ENCODE peak calls at places on chromosomes 13 and 19, in five cellular contexts. U is MM.1S, H is LNCaP clone FGC, L is fibroblast of pulmonary artery, M is OCI-LY7. Z is an unnamed sample.

GRCh38 chr13:27168870-27169525 is 2.6 kb downstream of the USP12 start:
- DNase-seq in U (no peak), M (no peak), L (no peak), H (no peak), Z (no peak)

GRCh38 chr19:29504454-29504853 is 21.3 kb upstream of the VSTM2B start:
- DNase-seq in L (no peak), M (no peak), U (no peak), H (no peak), Z (no peak)

GRCh38 chr19:10838377-10838776 is 2.4 kb upstream of the TMED1 start:
- DNase-seq in M (no peak), H (no peak), L (no peak), U (no peak), Z (no peak)

GRCh38 chr13:59408738-59409137 is 755.0 kb downstream of the DIAPH3 start:
- DNase-seq in M (no peak), U (no peak), L (no peak), H (no peak), Z (no peak)

GRCh38 chr19:7705387-7706187 is 3.7 kb upstream of the FCER2 start:
- DNase-seq in U (no peak), M (peak; percentile 71), L (no peak), H (no peak), Z (peak; percentile 80)

GRCh38 chr13:54373211-54373610 is 1344.6 kb downstream of the OLFM4 start:
- DNase-seq in H (no peak), M (no peak), L (no peak), U (no peak), Z (no peak)

GRCh38 chr19:1106841-1107654 is 3.3 kb downstream of the GPX4 start:
- DNase-seq in M (no peak), U (no peak), L (peak; percentile 65), H (peak; percentile 41), Z (no peak)

GRCh38 chr13:102452831-102453230 is 51.0 kb upstream of the FGF14 start:
- DNase-seq in U (no peak), L (no peak), H (no peak), M (no peak), Z (no peak)

GRCh38 chr13:97411894-97412460 is 22.0 kb upstream of the RAP2A start:
- DNase-seq in H (no peak), U (no peak), M (no peak), L (no peak), Z (no peak)

GRCh38 chr19:6242677-6243076 is 37.1 kb downstream of the MLLT1 start:
- DNase-seq in H (no peak), U (no peak), M (no peak), L (no peak), Z (no peak)

GRCh38 chr19:43469160-43469480 is 3.7 kb upstream of the LYPD3 start:
- DNase-seq in H (no peak), M (peak; percentile 24), U (no peak), L (peak; percentile 25), Z (no peak)

GRCh38 chr19:28737021-28737525 is 475.9 kb downstream of the UQCRFS1 start:
- DNase-seq in H (peak; percentile 46), L (peak; percentile 60), M (peak; percentile 53), U (peak; percentile 78), Z (no peak)

GRCh38 chr13:34990399-34991224 is 48.5 kb downstream of the NBEA start:
- DNase-seq in L (no peak), H (no peak), M (no peak), U (no peak), Z (no peak)

GRCh38 chr13:36026556-36026955 is 104.6 kb downstream of the DCLK1 start:
- DNase-seq in L (peak; percentile 50), M (no peak), H (no peak), U (no peak), Z (no peak)

GRCh38 chr19:13260883-13261653 is 110.9 kb downstream of the IER2 start:
- DNase-seq in M (no peak), H (peak; percentile 11), L (peak; percentile 68), U (no peak), Z (peak; percentile 82)

GRCh38 chr19:12611361-12611699 is 610 bp downstream of the ZNF791 start:
- DNase-seq in U (no peak), M (no peak), H (peak; percentile 43), L (peak; percentile 76), Z (no peak)

GRCh38 chr19:16124953-16125352 is 13.3 kb downstream of the RAB8A start:
- DNase-seq in H (no peak), M (no peak), U (no peak), L (no peak), Z (no peak)
- TF ChIP-seq CTCF in H (no peak), M (no peak), U (no peak), L (no peak), Z (no peak)

DNA sequence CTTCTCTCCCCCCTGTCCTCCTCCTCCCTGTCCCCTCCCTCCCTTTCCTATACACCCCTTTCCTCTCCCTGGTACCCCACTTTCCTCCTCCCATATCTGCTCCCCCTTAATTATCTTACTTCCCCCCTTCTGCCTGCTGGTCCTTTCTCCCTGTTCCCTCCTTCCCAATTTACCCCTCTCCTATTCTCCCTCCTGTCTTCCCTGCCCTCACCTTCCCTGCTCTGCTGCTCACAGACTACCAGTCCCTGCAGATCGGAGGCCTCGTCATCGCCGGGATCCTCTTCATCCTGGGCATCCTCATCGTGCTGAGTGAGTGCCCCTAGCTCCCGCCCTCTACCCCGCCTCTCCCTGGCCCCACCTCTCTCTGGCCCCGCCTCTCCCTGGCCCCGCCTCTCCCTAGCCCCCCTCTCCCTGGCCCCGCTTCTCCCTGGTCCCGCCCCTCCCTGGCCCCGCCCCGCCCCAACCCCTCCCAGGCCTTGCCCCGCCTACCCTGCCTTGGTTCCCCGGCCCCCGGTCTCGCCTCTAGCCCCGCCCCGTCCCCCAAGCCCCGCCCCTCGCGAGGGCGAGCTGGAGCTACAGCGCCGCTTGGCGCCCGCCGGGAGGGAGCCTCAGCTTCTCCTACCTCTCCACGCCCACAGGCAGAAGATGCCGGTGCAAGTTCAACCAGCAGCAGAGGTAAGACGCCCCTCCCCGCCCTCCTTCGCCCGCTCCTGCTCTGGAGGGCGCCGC is 2.0 kb upstream of the FXYD7 start:
- DNase-seq in H (peak; percentile 58), L (peak; percentile 89), U (peak; percentile 92), M (peak; percentile 96), Z (peak; percentile 100)
- TF ChIP-seq CTCF in H (peak; percentile 72), L (peak; percentile 38), U (peak; percentile 49), M (peak; percentile 70), Z (peak; percentile 57)

GRCh38 chr19:40962460-40962961 is 28.6 kb upstream of the CYP2B6 start:
- DNase-seq in M (no peak), H (no peak), U (no peak), L (peak; percentile 27), Z (no peak)
- TF ChIP-seq CTCF in M (no peak), H (no peak), U (no peak), L (no peak), Z (no peak)

GRCh38 chr13:29369060-29369743 is 226.3 kb downstream of the SLC7A1 start:
- DNase-seq in U (peak; percentile 35), M (peak; percentile 75), H (peak; percentile 45), L (peak; percentile 60), Z (no peak)
- TF ChIP-seq CTCF in U (peak; percentile 38), M (peak; percentile 84), H (peak; percentile 64), L (peak; percentile 69), Z (no peak)

Z was measured in GM13976.